ENCODE peak calls at places on chromosome 2, in five cellular contexts. B is SW480, C is K562, X is NCI-H460, T is NCI-H774. J is an unnamed sample.

GRCh38 chr2:134312482-134312881 is 58.6 kb downstream of the MGAT5 start:
- DNase-seq in B (no peak), C (no peak), X (no peak), T (no peak), J (no peak)

GRCh38 chr2:15673919-15674636 is 82.4 kb downstream of the DDX1 start:
- DNase-seq in B (peak; percentile 87), C (no peak), X (no peak), T (no peak), J (peak; percentile 73)

GRCh38 chr2:2184549-2185249 is 146.4 kb downstream of the MYT1L start:
- DNase-seq in B (no peak), C (no peak), X (no peak), T (no peak), J (no peak)

GRCh38 chr2:148658807-148659722 is 14.5 kb downstream of the EPC2 start:
- DNase-seq in B (peak; percentile 27), C (no peak), X (no peak), T (no peak), J (no peak)

GRCh38 chr2:71861186-71862160 is 286.2 kb downstream of the CYP26B1 start:
- DNase-seq in B (no peak), C (no peak), X (no peak), T (no peak), J (no peak)

GRCh38 chr2:60926751-60927568 is 45.6 kb downstream of the REL start:
- DNase-seq in B (no peak), C (no peak), X (no peak), T (no peak), J (no peak)

GRCh38 chr2:95331606-95332005 is 34.5 kb downstream of the KCNIP3 start:
- DNase-seq in B (no peak), C (no peak), X (no peak), T (no peak), J (no peak)

GRCh38 chr2:224608104-224608503 is 22.9 kb upstream of the CUL3 start:
- DNase-seq in B (no peak), C (no peak), X (no peak), T (peak; percentile 63), J (no peak)

GRCh38 chr2:148936857-148937450 is 61.9 kb downstream of the KIF5C start:
- DNase-seq in B (no peak), C (no peak), X (no peak), T (no peak), J (no peak)

GRCh38 chr2:43399515-43400245 is 173.3 kb upstream of the ZFP36L2 start:
- DNase-seq in B (no peak), C (no peak), X (no peak), T (peak; percentile 16), J (no peak)

GRCh38 chr2:102891261-102891660 is 129.4 kb downstream of the TMEM182 start:
- DNase-seq in B (no peak), C (no peak), X (no peak), T (no peak), J (no peak)

GRCh38 chr2:58497189-58497588 is 256.1 kb upstream of the FANCL start:
- DNase-seq in B (no peak), C (no peak), X (no peak), T (no peak), J (no peak)

GRCh38 chr2:101754613-101755012 is 57.1 kb downstream of the MAP4K4 start:
- DNase-seq in B (no peak), C (no peak), X (peak; percentile 38), T (no peak), J (no peak)

GRCh38 chr2:189581354-189582139 is 961 bp upstream of the SLC40A1 start:
- DNase-seq in B (peak; percentile 9), C (peak; percentile 90), X (no peak), T (no peak), J (peak; percentile 62)

GRCh38 chr2:73106791-73107190 is 6.0 kb downstream of the RAB11FIP5 start:
- DNase-seq in B (no peak), C (no peak), X (no peak), T (no peak), J (no peak)

GRCh38 chr2:175025946-175026345 is 20.8 kb upstream of the CHN1 start:
- DNase-seq in B (no peak), C (no peak), X (no peak), T (no peak), J (no peak)

GRCh38 chr2:127683766-127684165 is 8.4 kb upstream of the LIMS2 start:
- DNase-seq in B (no peak), C (no peak), X (no peak), T (no peak), J (no peak)

GRCh38 chr2:163664610-163665009 is 71.2 kb downstream of the FIGN start:
- DNase-seq in B (no peak), C (no peak), X (no peak), T (no peak), J (peak; percentile 36)